ENCODE peak calls at places on chromosomes 3 and 15, in ten cellular contexts. A, B, X, M, E, I, C, P, O and R are unnamed samples.

GRCh38 chr15:90478981-90479481 is 50.7 kb upstream of the CRTC3 start:
- DNase-seq in A (no peak), B (no peak), X (peak), M (no peak), E (no peak), I (peak), C (no peak), P (no peak), O (no peak), R (peak)

GRCh38 chr15:48176097-48176496 is 2.0 kb downstream of the MYEF2 start:
- DNase-seq in A (no peak), B (no peak), X (peak), M (no peak), E (no peak), I (no peak), C (no peak), P (no peak), O (no peak), R (peak)

GRCh38 chr3:41317718-41318117 is 118.4 kb downstream of the CTNNB1 start:
- DNase-seq in A (no peak), B (no peak), X (peak), M (no peak), E (no peak), I (peak), C (no peak), P (no peak), O (peak), R (no peak)

GRCh38 chr3:69239063-69239462 is 116.7 kb upstream of the LMOD3 start:
- DNase-seq in A (no peak), B (no peak), X (no peak), M (no peak), E (no peak), I (no peak), C (no peak), P (no peak), O (no peak), R (peak)

GRCh38 chr3:169264711-169265110 is 398.8 kb downstream of the MECOM start:
- DNase-seq in A (no peak), B (no peak), X (peak), M (no peak), E (no peak), I (peak), C (peak), P (no peak), O (peak), R (peak)

GRCh38 chr15:63072023-63072650 is 29.6 kb downstream of the TPM1 start:
- DNase-seq in A (no peak), B (no peak), X (no peak), M (no peak), E (no peak), I (no peak), C (no peak), P (no peak), O (no peak), R (no peak)

GRCh38 chr15:26842391-26842790 is 24.5 kb upstream of the GABRA5 start:
- DNase-seq in A (no peak), B (peak), X (no peak), M (no peak), E (no peak), I (no peak), C (no peak), P (no peak), O (no peak), R (no peak)

GRCh38 chr15:56913241-56913640 is 5.2 kb upstream of the TCF12 start:
- DNase-seq in A (no peak), B (no peak), X (no peak), M (no peak), E (no peak), I (no peak), C (no peak), P (no peak), O (peak), R (peak)

GRCh38 chr15:25250011-25250596 is 188.7 kb downstream of the UBE3A start:
- DNase-seq in A (no peak), B (peak), X (no peak), M (no peak), E (no peak), I (no peak), C (no peak), P (no peak), O (no peak), R (no peak)

GRCh38 chr15:72340366-72340765 is 20.4 kb upstream of the CELF6 start:
- DNase-seq in A (no peak), B (no peak), X (peak), M (no peak), E (no peak), I (no peak), C (no peak), P (no peak), O (peak), R (no peak)

GRCh38 chr3:102339671-102340070 is 95.1 kb upstream of the ZPLD1 start:
- DNase-seq in A (no peak), B (no peak), X (no peak), M (no peak), E (no peak), I (no peak), C (no peak), P (no peak), O (no peak), R (no peak)

GRCh38 chr15:39936187-39936586 is 2.3 kb downstream of the EIF2AK4 start:
- DNase-seq in A (no peak), B (no peak), X (peak), M (no peak), E (no peak), I (peak), C (no peak), P (no peak), O (peak), R (peak)

GRCh38 chr3:16464499-16465150 is 48.9 kb downstream of the RFTN1 start:
- DNase-seq in A (no peak), B (no peak), X (no peak), M (no peak), E (no peak), I (no peak), C (no peak), P (no peak), O (no peak), R (no peak)

GRCh38 chr15:85879334-85880163 is 84.8 kb upstream of the KLHL25 start:
- DNase-seq in A (no peak), B (no peak), X (peak), M (no peak), E (no peak), I (no peak), C (no peak), P (no peak), O (no peak), R (peak)

GRCh38 chr3:140922634-140923033 is 19.0 kb upstream of the SLC25A36 start:
- DNase-seq in A (no peak), B (peak), X (no peak), M (no peak), E (no peak), I (no peak), C (no peak), P (no peak), O (peak), R (peak)